ENCODE peak calls at places on chromosomes 7 and 10, in eight cellular contexts. R is nephron progenitor cell; X is activated CD4-positive, alpha-beta T cell treated with anti-CD3 and anti-CD28 coated beads for 24 hours; Q is SHP77; E is stimulated activated CD4-positive, alpha-beta T cell treated with anti-CD3 and anti-CD28 coated beads, Interleukin-4, amount 100 ng/mL, for 1 hour; H is skeletal muscle cell; T is GF-D8; I is CD8-positive, alpha-beta memory T cell. G is an unnamed sample.

GRCh38 chr7:151010307-151011096 is 13.8 kb downstream of the ATG9B start:
- DNase-seq in Q (no peak), X (no peak), H (no peak), E (peak), T (no peak), I (peak), R (peak), G (no peak)

GRCh38 chr10:29680091-29680490 is 45.3 kb upstream of the SVIL start:
- DNase-seq in E (no peak), X (no peak), Q (no peak), T (no peak), R (no peak), I (no peak), H (no peak), G (no peak)

GRCh38 chr10:44233561-44234470 is 151.1 kb downstream of the CXCL12 start:
- DNase-seq in R (peak), H (no peak), T (no peak), Q (no peak), I (no peak), X (no peak), E (no peak), G (no peak)

GRCh38 chr7:69577221-69577620 is 21.1 kb upstream of the AUTS2 start:
- DNase-seq in R (no peak), Q (no peak), T (no peak), X (no peak), H (no peak), E (no peak), I (no peak), G (no peak)

GRCh38 chr7:41955475-41956243 is 252.8 kb upstream of the INHBA start:
- DNase-seq in X (no peak), H (peak), T (peak), Q (no peak), E (no peak), R (peak), I (no peak), G (no peak)

GRCh38 chr10:7649673-7650330 is 17.0 kb downstream of the ITIH5 start:
- DNase-seq in Q (no peak), H (no peak), X (no peak), R (no peak), T (no peak), E (no peak), I (no peak), G (no peak)

GRCh38 chr10:4945706-4946348 is 17.4 kb upstream of the AKR1C1 start:
- DNase-seq in I (no peak), H (no peak), T (no peak), E (no peak), Q (no peak), R (no peak), X (no peak), G (no peak)

GRCh38 chr7:125773113-125773800 is 843.6 kb upstream of the POT1 start:
- DNase-seq in H (no peak), T (no peak), X (no peak), R (no peak), E (no peak), Q (no peak), I (no peak), G (no peak)

GRCh38 chr7:138008588-138009349 is 6.9 kb upstream of the CREB3L2 start:
- DNase-seq in R (peak), H (no peak), X (no peak), I (peak), T (no peak), E (no peak), Q (peak), G (peak)

GRCh38 chr7:22586806-22587180 is 86.8 kb upstream of the STEAP1B start:
- DNase-seq in H (no peak), X (no peak), T (no peak), I (no peak), E (no peak), R (no peak), Q (no peak), G (no peak)

GRCh38 chr10:17665742-17666141 is 21.8 kb downstream of the STAM start:
- DNase-seq in R (no peak), H (peak), I (no peak), Q (no peak), E (no peak), X (no peak), T (no peak), G (no peak)

GRCh38 chr7:151311294-151311864 is 30.2 kb upstream of the NUB1 start:
- DNase-seq in H (no peak), R (no peak), X (no peak), T (no peak), E (no peak), I (no peak), Q (peak), G (no peak)

GRCh38 chr10:17147884-17148494 is 18.4 kb upstream of the CUBN start:
- DNase-seq in E (no peak), X (no peak), Q (no peak), T (no peak), I (no peak), H (peak), R (peak), G (no peak)

GRCh38 chr10:3684891-3685290 is 100.1 kb downstream of the KLF6 start:
- DNase-seq in Q (no peak), R (no peak), E (no peak), H (no peak), X (no peak), I (no peak), T (no peak), G (no peak)

GRCh38 chr10:48447356-48448215 is 141.1 kb downstream of the MAPK8 start:
- DNase-seq in R (no peak), H (no peak), I (no peak), T (no peak), X (no peak), Q (no peak), E (no peak), G (no peak)

GRCh38 chr10:76080406-76080805 is 649.0 kb downstream of the LRMDA start:
- DNase-seq in T (no peak), Q (no peak), H (peak), I (no peak), E (no peak), X (no peak), R (no peak), G (no peak)

G was measured in NCI-H510A treated with DMSO at 0.1 percent for 48 hours.